ENCODE peak calls at places on chromosome 9, in seven cellular contexts. C is NCI-H1092, U is NCI-H460, P is tibial artery, M is COR-L47, H is ELR, W is heart right ventricle. D is an unnamed sample.

GRCh38 chr9:18385676-18386075 is 88.3 kb upstream of the ADAMTSL1 start:
- DNase-seq in C (no peak), P (no peak), U (no peak), W (no peak), M (no peak), H (peak; percentile 18), D (no peak)

GRCh38 chr9:114674798-114675554 is 7.0 kb downstream of the TEX48 start:
- DNase-seq in W (no peak), H (peak; percentile 24), M (no peak), U (no peak), C (no peak), P (no peak), D (no peak)

GRCh38 chr9:106920701-106921283 is 57.8 kb downstream of the ZNF462 start:
- DNase-seq in H (no peak), M (peak; percentile 33), C (no peak), W (peak; percentile 57), U (peak; percentile 42), P (no peak), D (peak; percentile 12)

GRCh38 chr9:1978941-1979340 is 36.2 kb upstream of the SMARCA2 start:
- DNase-seq in H (peak; percentile 37), P (no peak), M (no peak), W (no peak), C (no peak), U (no peak), D (no peak)

GRCh38 chr9:94479757-94480156 is 75.1 kb upstream of the PCAT7 start:
- DNase-seq in M (no peak), H (no peak), U (no peak), W (no peak), C (no peak), P (no peak), D (no peak)

GRCh38 chr9:130542038-130542437 is 37.3 kb upstream of the FUBP3 start:
- DNase-seq in C (no peak), U (no peak), M (no peak), W (no peak), H (no peak), P (no peak), D (no peak)

GRCh38 chr9:108889649-108890067 is 27.6 kb downstream of the ACTL7A start:
- DNase-seq in C (no peak), W (no peak), P (no peak), H (peak; percentile 59), U (no peak), M (no peak), D (peak; percentile 3)

GRCh38 chr9:97057651-97058050 is 18.7 kb upstream of the CTSV start:
- DNase-seq in W (no peak), C (no peak), P (no peak), M (no peak), U (no peak), H (no peak), D (no peak)

GRCh38 chr9:121282309-121283071 is 14.5 kb downstream of the GSN start:
- DNase-seq in H (peak; percentile 66), U (no peak), P (peak; percentile 79), W (peak; percentile 80), M (no peak), C (no peak), D (no peak)

GRCh38 chr9:121566401-121567141 is 66.9 kb upstream of the GGTA1 start:
- DNase-seq in W (peak; percentile 63), C (no peak), M (no peak), H (peak; percentile 83), U (no peak), P (peak; percentile 58), D (no peak)

GRCh38 chr9:135281151-135281550 is 193.7 kb downstream of the OLFM1 start:
- DNase-seq in H (no peak), M (no peak), C (no peak), P (no peak), W (no peak), U (no peak), D (no peak)

GRCh38 chr9:101536938-101537337 is 3.3 kb downstream of the RNF20 start:
- DNase-seq in C (no peak), W (no peak), H (peak; percentile 47), U (peak; percentile 22), P (no peak), M (no peak), D (no peak)

GRCh38 chr9:83322438-83322837 is 215.8 kb downstream of the FRMD3 start:
- DNase-seq in P (no peak), H (no peak), C (no peak), M (no peak), U (no peak), W (no peak), D (no peak)

GRCh38 chr9:86655147-86655546 is 292.2 kb downstream of the GAS1 start:
- DNase-seq in U (no peak), M (no peak), H (no peak), W (no peak), P (no peak), C (no peak), D (no peak)

GRCh38 chr9:38130724-38131123 is 61.7 kb upstream of the SHB start:
- DNase-seq in M (no peak), C (no peak), W (no peak), P (no peak), H (no peak), U (no peak), D (no peak)

GRCh38 chr9:133113163-133113927 is 7.7 kb downstream of the RALGDS start:
- DNase-seq in U (no peak), C (no peak), W (peak; percentile 78), H (peak; percentile 57), P (peak; percentile 66), M (no peak), D (no peak)

GRCh38 chr9:136366826-136367225 is 3.3 kb upstream of the DNLZ start:
- DNase-seq in W (no peak), M (no peak), C (no peak), U (no peak), P (no peak), H (no peak), D (no peak)

GRCh38 chr9:87803623-87804345 is 77.9 kb downstream of the CTSL start:
- DNase-seq in U (no peak), P (no peak), M (no peak), W (no peak), C (no peak), H (no peak), D (no peak)

GRCh38 chr9:92508018-92508417 is 25.7 kb upstream of the ASPN start:
- DNase-seq in H (no peak), W (no peak), M (no peak), U (no peak), P (no peak), C (no peak), D (no peak)

GRCh38 chr9:17799383-17799782 is 220.5 kb downstream of the SH3GL2 start:
- DNase-seq in U (no peak), P (no peak), M (no peak), C (no peak), H (peak; percentile 20), W (no peak), D (no peak)

GRCh38 chr9:92206490-92206889 is 87.0 kb downstream of the IARS1 start:
- DNase-seq in P (no peak), C (no peak), H (peak; percentile 71), W (no peak), U (peak; percentile 11), M (no peak), D (no peak)

GRCh38 chr9:38362912-38363588 is 29.5 kb upstream of the ALDH1B1 start:
- DNase-seq in P (peak; percentile 35), M (peak; percentile 87), W (peak; percentile 41), H (peak; percentile 86), C (peak; percentile 75), U (peak; percentile 37), D (peak; percentile 63)

GRCh38 chr9:134413890-134414731 is 87.9 kb downstream of the RXRA start:
- DNase-seq in H (peak; percentile 96), U (peak; percentile 52), P (no peak), W (peak; percentile 69), C (peak; percentile 96), M (peak; percentile 100), D (peak; percentile 50)

GRCh38 chr9:86458456-86458855 is 104.2 kb upstream of the TUT7 start:
- DNase-seq in M (no peak), H (no peak), W (no peak), P (no peak), C (no peak), U (no peak), D (no peak)

GRCh38 chr9:84439253-84439652 is 98.7 kb upstream of the SLC28A3 start:
- DNase-seq in M (no peak), U (peak; percentile 31), W (no peak), C (no peak), H (no peak), P (no peak), D (no peak)

GRCh38 chr9:114525505-114525904 is 20.2 kb upstream of the WHRN start:
- DNase-seq in P (no peak), M (no peak), H (peak; percentile 89), U (no peak), C (no peak), W (no peak), D (peak; percentile 15)

GRCh38 chr9:5563886-5564285 is 53.6 kb downstream of the PDCD1LG2 start:
- DNase-seq in U (no peak), M (no peak), W (no peak), H (peak; percentile 71), P (no peak), C (no peak), D (no peak)